ENCODE peak calls at places on chromosomes 5 and 9, in four cellular contexts. G is HepG2, X is GM12878, O is H1. Q is an unnamed sample.

GRCh38 chr9:91720746-91721705 is 229.0 kb downstream of the ROR2 start:
- DNase-seq in O (no peak), X (no peak), G (no peak), Q (no peak)

GRCh38 chr5:7852542-7852941 is 1.6 kb upstream of the CFAP90 start:
- DNase-seq in G (no peak), X (no peak), O (no peak), Q (no peak)

GRCh38 chr5:165579911-165580310 is 2074.5 kb downstream of the MAT2B start:
- DNase-seq in O (no peak), X (no peak), G (no peak), Q (no peak)

GRCh38 chr5:61162832-61163567 is 732 bp upstream of the SMIM15 start:
- DNase-seq in G (peak), X (no peak), O (peak), Q (no peak)

GRCh38 chr5:147763791-147764525 is 18.6 kb downstream of the JAKMIP2 start:
- DNase-seq in G (peak), X (no peak), O (no peak), Q (no peak)

GRCh38 chr9:127838375-127839078 is 15.9 kb downstream of the ENG start:
- DNase-seq in O (no peak), X (no peak), G (no peak), Q (no peak)

GRCh38 chr5:149541893-149542292 is 9.3 kb downstream of the CSNK1A1 start:
- DNase-seq in G (no peak), X (no peak), O (no peak), Q (no peak)

GRCh38 chr5:63127054-63127453 is 548.4 kb downstream of the LRRC70 start:
- DNase-seq in X (no peak), O (no peak), G (no peak), Q (no peak)

GRCh38 chr5:177098103-177098771 is 11.5 kb downstream of the FGFR4 start:
- DNase-seq in X (no peak), O (no peak), G (no peak), Q (no peak)

GRCh38 chr5:27011274-27011673 is 27.1 kb downstream of the CDH9 start:
- DNase-seq in X (no peak), G (no peak), O (no peak), Q (no peak)

GRCh38 chr5:59517926-59518585 is 375.5 kb downstream of the PDE4D start:
- DNase-seq in X (no peak), O (no peak), G (no peak), Q (no peak)

GRCh38 chr5:73822989-73823339 is 197.0 kb downstream of the ARHGEF28 start:
- DNase-seq in O (no peak), G (peak), X (no peak), Q (no peak)

GRCh38 chr9:4371108-4371507 is 71.2 kb upstream of the GLIS3 start:
- DNase-seq in X (no peak), O (no peak), G (no peak), Q (no peak)

GRCh38 chr9:124894741-124895170 is 32.8 kb downstream of the ARPC5L start:
- DNase-seq in G (peak), X (no peak), O (no peak), Q (peak)

GRCh38 chr9:14221558-14221957 is 92.4 kb downstream of the NFIB start:
- DNase-seq in O (no peak), G (peak), X (no peak), Q (no peak)

GRCh38 chr5:144060598-144060997 is 109.9 kb downstream of the YIPF5 start:
- DNase-seq in X (no peak), G (no peak), O (no peak), Q (no peak)

GRCh38 chr9:117046666-117047327 is 359.7 kb downstream of the TRIM32 start:
- DNase-seq in G (no peak), X (peak), O (no peak), Q (no peak)

GRCh38 chr5:175059687-175060194 is 335.4 kb downstream of the MSX2 start:
- DNase-seq in G (peak), X (no peak), O (peak), Q (peak)

GRCh38 chr5:88108490-88109279 is 160.0 kb downstream of the TMEM161B start:
- DNase-seq in G (no peak), X (no peak), O (no peak), Q (no peak)

GRCh38 chr5:86526811-86527348 is 90.9 kb upstream of the COX7C start:
- DNase-seq in X (no peak), G (no peak), O (no peak), Q (no peak)

GRCh38 chr5:162248107-162248713 is 180.6 kb downstream of the GABRG2 start:
- DNase-seq in X (no peak), G (peak), O (peak), Q (peak)

GRCh38 chr5:61051267-61051666 is 106.3 kb downstream of the NDUFAF2 start:
- DNase-seq in O (no peak), X (no peak), G (peak), Q (no peak)

GRCh38 chr5:72066658-72067057 is 40.6 kb upstream of the MAP1B start:
- DNase-seq in O (no peak), G (no peak), X (no peak), Q (no peak)

GRCh38 chr5:65742565-65743231 is 20.7 kb downstream of the NLN start:
- DNase-seq in G (peak), X (peak), O (no peak), Q (peak)

GRCh38 chr5:51387854-51388320 is 4.6 kb downstream of the ISL1 start:
- DNase-seq in X (no peak), G (no peak), O (no peak), Q (no peak)

GRCh38 chr9:134592018-134592818 is 49.4 kb upstream of the COL5A1 start:
- DNase-seq in O (no peak), X (no peak), G (peak), Q (no peak)

GRCh38 chr9:124254261-124254682 is 3.5 kb upstream of the NEK6 start:
- DNase-seq in G (no peak), X (peak), O (no peak), Q (no peak)

GRCh38 chr9:77375956-77376532 is 198.7 kb downstream of the VPS13A start:
- DNase-seq in X (no peak), O (peak), G (no peak), Q (no peak)

GRCh38 chr9:22447607-22448305 is 1.1 kb downstream of the DMRTA1 start:
- DNase-seq in O (no peak), G (no peak), X (no peak), Q (no peak)

GRCh38 chr9:123365881-123366528 is 10.0 kb downstream of the CRB2 start:
- DNase-seq in O (peak), X (no peak), G (no peak), Q (no peak)

GRCh38 chr5:43839218-43839617 is 236.2 kb downstream of the NNT start:
- DNase-seq in X (no peak), O (no peak), G (no peak), Q (no peak)

GRCh38 chr5:170473642-170474041 is 30.2 kb upstream of the KCNIP1 start:
- DNase-seq in X (no peak), G (no peak), O (no peak), Q (no peak)

GRCh38 chr9:91295357-91295756 is 66.4 kb downstream of the AUH start:
- DNase-seq in G (no peak), X (no peak), O (no peak), Q (no peak)

DNA sequence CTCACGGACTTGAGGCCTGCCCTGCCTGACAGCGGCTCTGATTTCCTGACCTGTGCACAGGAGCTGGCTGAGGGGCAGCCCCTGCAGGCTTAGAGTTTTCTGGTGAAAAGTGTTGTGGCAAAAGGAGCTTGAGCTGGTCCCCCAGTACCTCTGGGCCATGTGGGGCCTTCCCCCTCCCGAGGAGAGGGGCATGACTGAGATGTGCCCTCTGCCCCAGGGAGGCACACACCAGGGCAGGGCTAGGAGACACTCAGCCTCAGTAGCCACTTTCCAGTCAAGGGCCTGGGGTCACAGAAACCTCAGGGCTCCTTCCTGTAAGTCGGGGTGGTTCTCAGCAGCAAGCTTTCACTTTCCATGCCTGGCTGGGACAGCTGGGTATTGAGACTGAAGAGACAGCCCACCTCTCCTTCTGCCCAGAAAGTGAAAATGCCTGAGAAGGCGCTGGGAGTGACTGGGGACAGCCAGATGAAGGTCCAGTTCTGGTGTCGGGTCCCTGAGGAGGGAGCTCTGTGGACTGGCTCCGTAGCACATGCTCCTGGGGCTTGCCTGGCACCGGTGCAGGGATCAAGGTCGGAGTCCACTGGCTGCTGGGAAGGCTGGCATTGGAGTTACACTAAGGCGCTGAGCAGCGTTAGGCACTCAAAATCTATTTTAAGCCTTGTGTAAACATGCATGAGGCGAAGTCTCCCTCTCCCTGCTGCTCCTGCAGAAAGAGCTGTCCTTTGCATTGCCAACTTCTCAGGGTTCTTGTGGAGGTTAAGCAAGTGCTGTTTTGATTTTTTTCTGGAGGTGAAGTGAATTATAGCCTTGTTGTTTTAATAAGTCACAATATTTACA is 394.9 kb downstream of the GADD45G start:
- DNase-seq in X (peak), O (no peak), G (peak), Q (peak)
- TF ChIP-seq SUZ12 in X (no peak), O (no peak), G (no peak), Q (no peak)

GRCh38 chr5:154943527-154943926 is 2.7 kb downstream of the MRPL22 start:
- DNase-seq in G (no peak), O (no peak), X (no peak), Q (no peak)

GRCh38 chr5:154944716-154945115 is 3.8 kb downstream of the MRPL22 start:
- DNase-seq in X (no peak), O (no peak), G (no peak), Q (no peak)

GRCh38 chr5:154948313-154948712 is 7.4 kb downstream of the MRPL22 start:
- DNase-seq in G (no peak), X (no peak), O (no peak), Q (no peak)

GRCh38 chr5:154947778-154948177 is 6.9 kb downstream of the MRPL22 start:
- DNase-seq in G (peak), X (no peak), O (no peak), Q (no peak)

DNA sequence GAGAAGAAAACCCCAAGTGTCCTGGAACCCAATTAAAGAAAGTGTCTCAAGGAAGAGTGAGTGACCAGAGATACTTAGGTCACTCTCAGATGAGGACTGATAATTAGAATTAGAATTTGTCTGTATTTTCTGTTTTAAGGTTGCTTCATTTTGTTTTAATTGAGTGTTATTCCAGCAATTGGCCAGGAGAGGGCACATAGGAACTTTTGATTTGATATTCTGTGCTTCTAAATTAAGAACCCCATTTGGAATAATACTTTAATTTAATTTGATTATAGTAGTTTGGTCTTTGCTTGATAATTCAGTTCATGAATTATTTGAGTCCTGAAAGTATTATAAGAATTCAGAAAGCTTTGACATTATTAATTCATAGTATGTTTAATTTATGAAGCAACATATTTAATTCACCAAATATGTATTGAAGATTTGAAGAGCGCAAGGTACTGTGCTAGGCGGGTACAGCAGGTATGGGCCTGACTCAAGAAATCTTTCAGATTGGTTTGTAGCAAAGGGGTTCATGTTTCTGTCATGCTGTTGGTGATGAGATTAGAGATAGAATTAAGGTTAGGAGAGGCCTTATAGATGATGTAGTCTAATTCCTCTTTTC is 4.9 kb downstream of the MRPL22 start:
- DNase-seq in G (no peak), X (no peak), O (no peak), Q (no peak)
- TF ChIP-seq SP1 in G (no peak), X (no peak), O (no peak), Q (no peak)

GRCh38 chr9:136926154-136926704 is 18.3 kb downstream of the FBXW5 start:
- DNase-seq in G (no peak), O (no peak), X (no peak), Q (no peak)
- TF ChIP-seq SUZ12 in G (no peak), O (no peak), X (no peak), Q (no peak)

GRCh38 chr9:38227061-38227540 is 158.1 kb upstream of the SHB start:
- DNase-seq in O (peak), G (peak), X (peak), Q (peak)

GRCh38 chr9:38229123-38229829 is 160.2 kb upstream of the SHB start:
- DNase-seq in G (no peak), O (no peak), X (no peak), Q (no peak)

GRCh38 chr9:38228331-38229122 is 159.5 kb upstream of the SHB start:
- DNase-seq in G (no peak), O (no peak), X (no peak), Q (no peak)

GRCh38 chr9:38226491-38226951 is 157.5 kb upstream of the SHB start:
- DNase-seq in X (no peak), O (no peak), G (peak), Q (peak)

GRCh38 chr9:38227656-38228055 is 158.6 kb upstream of the SHB start:
- DNase-seq in O (no peak), X (no peak), G (no peak), Q (no peak)
- TF ChIP-seq SP1 in O (no peak), X (no peak), G (no peak), Q (no peak)

GRCh38 chr9:73202992-73203391 is 51.3 kb downstream of the ANXA1 start:
- DNase-seq in G (no peak), X (no peak), O (no peak), Q (no peak)

GRCh38 chr9:73204910-73205309 is 53.2 kb downstream of the ANXA1 start:
- DNase-seq in X (no peak), O (no peak), G (no peak), Q (no peak)

GRCh38 chr9:73199448-73199847 is 47.8 kb downstream of the ANXA1 start:
- DNase-seq in X (no peak), O (no peak), G (no peak), Q (no peak)

GRCh38 chr9:73200694-73201432 is 49.2 kb downstream of the ANXA1 start:
- DNase-seq in X (no peak), G (peak), O (no peak), Q (peak)

DNA sequence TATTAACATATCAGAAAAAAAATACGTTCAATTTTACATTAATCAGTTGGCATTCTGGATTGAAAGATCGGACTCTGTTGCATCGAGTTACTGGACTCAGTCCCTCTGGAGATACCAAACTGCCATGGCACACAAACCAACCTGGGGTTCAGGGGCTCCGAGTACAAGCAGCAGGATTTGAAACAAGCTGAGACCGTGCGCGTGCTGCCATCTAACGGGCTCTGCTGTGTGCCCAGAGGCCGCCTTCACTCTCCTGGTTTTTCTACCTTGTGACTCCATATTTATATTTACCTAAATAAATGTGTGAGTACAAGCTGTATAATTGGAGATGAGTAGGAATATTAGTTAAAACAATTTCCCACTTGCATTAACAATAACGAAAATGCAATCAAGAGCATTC is 48.2 kb downstream of the ANXA1 start:
- DNase-seq in X (no peak), G (peak), O (no peak), Q (peak)
- TF ChIP-seq SUZ12 in X (no peak), G (no peak), O (no peak), Q (no peak)